ENCODE peak calls at places on chromosomes 11 and 22, in five cellular contexts. R is heart right ventricle, G is IMR-90, N is A549, W is cardiac muscle cell. E is an unnamed sample.

GRCh38 chr11:39810358-39810757 is 1649.1 kb downstream of the LRRC4C start:
- DNase-seq in G (no peak), R (no peak), W (no peak), N (no peak), E (no peak)

GRCh38 chr11:83194284-83195175 is 1.0 kb downstream of the ANKRD42 start:
- DNase-seq in R (peak; percentile 61), W (peak; percentile 87), N (peak; percentile 39), G (peak; percentile 77), E (peak; percentile 62)

GRCh38 chr22:24566899-24567511 is 11.2 kb downstream of the SNRPD3 start:
- DNase-seq in N (no peak), W (peak; percentile 18), G (no peak), R (no peak), E (no peak)

GRCh38 chr11:123407124-123407995 is 22.7 kb upstream of the GRAMD1B start:
- DNase-seq in G (peak; percentile 78), N (peak; percentile 82), W (peak; percentile 83), R (no peak), E (peak; percentile 69)

GRCh38 chr11:1573847-1574255 is 1.8 kb upstream of the DUSP8 start:
- DNase-seq in W (no peak), R (no peak), G (no peak), N (peak; percentile 71), E (no peak)

GRCh38 chr22:41648431-41648830 is 27.3 kb downstream of the XRCC6 start:
- DNase-seq in R (no peak), G (no peak), N (no peak), W (no peak), E (no peak)

GRCh38 chr22:12601870-12602779 is 2925.9 kb upstream of the OR11H1 start:
- DNase-seq in N (no peak), G (no peak), R (peak; percentile 17), W (no peak), E (no peak)

GRCh38 chr22:17846326-17846992 is 72.2 kb upstream of the BID start:
- DNase-seq in G (no peak), W (no peak), N (no peak), R (no peak), E (no peak)

GRCh38 chr11:7688238-7688826 is 15.0 kb upstream of the CYB5R2 start:
- DNase-seq in R (no peak), G (peak; percentile 31), N (peak; percentile 44), W (peak; percentile 54), E (no peak)

GRCh38 chr11:101775033-101775432 is 139.8 kb upstream of the CEP126 start:
- DNase-seq in W (no peak), R (no peak), N (peak; percentile 42), G (peak; percentile 92), E (no peak)

GRCh38 chr22:36344106-36344827 is 43.5 kb downstream of the MYH9 start:
- DNase-seq in W (no peak), N (no peak), G (no peak), R (no peak), E (no peak)

GRCh38 chr11:88175004-88175706 is at the start of gene RAB38:
- DNase-seq in R (peak; percentile 20), N (peak; percentile 4), G (peak; percentile 21), W (peak; percentile 35), E (peak; percentile 11)

GRCh38 chr22:49393526-49393925 is 434.1 kb downstream of the BRD1 start:
- DNase-seq in R (no peak), W (no peak), G (no peak), N (no peak), E (no peak)

GRCh38 chr22:23282089-23282501 is 101.8 kb downstream of the BCR start:
- DNase-seq in N (peak; percentile 54), G (peak; percentile 69), W (peak; percentile 65), R (peak; percentile 54), E (peak; percentile 16)

GRCh38 chr11:114251797-114252327 is 44.3 kb upstream of the NNMT start:
- DNase-seq in W (no peak), R (no peak), G (no peak), N (no peak), E (no peak)

GRCh38 chr22:30949934-30950660 is 18.5 kb downstream of the MORC2 start:
- DNase-seq in R (no peak), W (no peak), N (no peak), G (no peak), E (no peak)

GRCh38 chr11:109554951-109555350 is 133.0 kb downstream of the C11orf87 start:
- DNase-seq in R (no peak), N (no peak), G (no peak), W (no peak), E (no peak)

GRCh38 chr11:95419915-95420314 is 188.9 kb upstream of the SESN3 start:
- DNase-seq in N (no peak), W (peak; percentile 73), G (peak; percentile 67), R (no peak), E (peak; percentile 77)

GRCh38 chr11:69521461-69521860 is 40.0 kb downstream of the LINC01488 start:
- DNase-seq in R (no peak), W (no peak), G (no peak), N (no peak), E (no peak)

GRCh38 chr22:44172370-44173108 is 8.2 kb upstream of the PARVG start:
- DNase-seq in G (no peak), R (peak; percentile 42), W (no peak), N (no peak), E (peak; percentile 6)

GRCh38 chr11:62370743-62371440 is 33.6 kb downstream of the ASRGL1 start:
- DNase-seq in N (no peak), W (peak; percentile 6), R (peak; percentile 37), G (no peak), E (no peak)

GRCh38 chr11:131037873-131038272 is 121.6 kb upstream of the SNX19 start:
- DNase-seq in G (no peak), N (no peak), R (no peak), W (peak; percentile 5), E (no peak)
- TF ChIP-seq CTCF in G (peak; percentile 13), N (no peak), R (no peak), W (no peak), E (peak; percentile 35)

GRCh38 chr11:111937859-111938258 is 716 bp downstream of the DIXDC1 start:
- DNase-seq in R (no peak), G (no peak), W (no peak), N (no peak), E (no peak)

GRCh38 chr11:111937461-111937769 is 272 bp downstream of the DIXDC1 start:
- DNase-seq in R (no peak), N (no peak), G (no peak), W (no peak), E (no peak)

GRCh38 chr11:111941963-111942362 is 4.8 kb downstream of the DIXDC1 start:
- DNase-seq in G (no peak), W (no peak), N (no peak), R (no peak), E (no peak)

GRCh38 chr11:111938687-111939160 is 1.6 kb downstream of the DIXDC1 start:
- DNase-seq in R (no peak), G (peak; percentile 63), W (peak; percentile 31), N (no peak), E (peak; percentile 49)

DNA sequence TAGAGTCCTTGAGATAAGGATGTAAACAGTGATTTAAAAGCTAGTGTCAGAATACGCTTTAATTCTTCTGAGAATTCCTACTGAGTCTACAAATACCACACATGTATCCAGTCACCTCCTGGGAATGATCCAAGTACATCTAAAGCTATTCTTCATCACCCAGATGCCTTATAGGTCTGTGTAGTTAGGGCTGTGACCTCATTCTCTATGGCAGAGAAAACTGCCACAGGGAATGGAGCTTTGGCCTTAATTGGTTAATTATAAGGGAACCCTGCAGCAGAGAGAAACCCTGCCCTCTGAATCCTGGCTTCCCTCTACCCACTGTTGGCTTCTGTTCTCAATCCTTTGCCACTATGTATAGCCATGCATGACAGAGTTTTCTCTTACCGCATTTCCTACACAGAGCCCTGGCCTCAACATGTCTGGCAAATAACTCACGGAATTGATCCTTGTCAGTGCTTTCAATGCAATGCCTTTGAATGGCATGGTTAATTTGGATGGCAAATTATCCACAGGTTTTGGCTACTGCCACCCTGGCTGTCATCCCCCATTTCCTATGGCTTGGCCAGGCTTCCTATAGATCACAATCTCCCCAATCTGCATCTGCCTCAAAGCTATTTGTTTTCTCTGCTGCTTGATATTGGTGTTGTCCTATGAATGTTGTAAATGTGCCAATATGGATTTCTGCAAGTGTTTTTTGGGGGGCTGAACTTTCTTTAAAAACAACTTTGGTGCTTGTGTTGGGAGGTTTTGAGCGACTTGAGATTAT is 2.9 kb downstream of the DIXDC1 start:
- DNase-seq in R (no peak), G (peak; percentile 94), W (peak; percentile 69), N (no peak), E (peak; percentile 69)
- H3K27ac ChIP-seq in R (peak overlapping the region; percentile 82), G (peak overlapping the region; percentile 44), W (no peak overlapping the region), N (peak overlapping the region; percentile 62), E (peak overlapping the region; percentile 52)

GRCh38 chr11:63901660-63902059 is 15.3 kb downstream of the RCOR2 start:
- DNase-seq in R (no peak), W (peak; percentile 35), N (peak; percentile 62), G (peak; percentile 30), E (no peak)
- TF ChIP-seq CTCF in R (no peak), W (peak; percentile 49), N (peak; percentile 22), G (peak; percentile 31), E (peak; percentile 71)

GRCh38 chr11:77002776-77003175 is 31.4 kb upstream of the B3GNT6 start:
- DNase-seq in G (no peak), N (no peak), R (no peak), W (no peak), E (no peak)

GRCh38 chr11:76999597-76999996 is 34.6 kb upstream of the B3GNT6 start:
- DNase-seq in G (no peak), N (no peak), R (no peak), W (no peak), E (no peak)

GRCh38 chr11:76997512-76997911 is 36.7 kb upstream of the B3GNT6 start:
- DNase-seq in R (no peak), W (no peak), G (no peak), N (no peak), E (no peak)

GRCh38 chr11:77003954-77004353 is 30.2 kb upstream of the B3GNT6 start:
- DNase-seq in G (peak; percentile 5), N (no peak), W (no peak), R (no peak), E (no peak)

GRCh38 chr11:77001524-77001923 is 32.7 kb upstream of the B3GNT6 start:
- DNase-seq in R (no peak), W (no peak), N (no peak), G (no peak), E (no peak)
- H3K27ac ChIP-seq in R (no peak overlapping the region), W (peak overlapping the region; percentile 60), N (no peak overlapping the region), G (no peak overlapping the region), E (no peak overlapping the region)

DNA sequence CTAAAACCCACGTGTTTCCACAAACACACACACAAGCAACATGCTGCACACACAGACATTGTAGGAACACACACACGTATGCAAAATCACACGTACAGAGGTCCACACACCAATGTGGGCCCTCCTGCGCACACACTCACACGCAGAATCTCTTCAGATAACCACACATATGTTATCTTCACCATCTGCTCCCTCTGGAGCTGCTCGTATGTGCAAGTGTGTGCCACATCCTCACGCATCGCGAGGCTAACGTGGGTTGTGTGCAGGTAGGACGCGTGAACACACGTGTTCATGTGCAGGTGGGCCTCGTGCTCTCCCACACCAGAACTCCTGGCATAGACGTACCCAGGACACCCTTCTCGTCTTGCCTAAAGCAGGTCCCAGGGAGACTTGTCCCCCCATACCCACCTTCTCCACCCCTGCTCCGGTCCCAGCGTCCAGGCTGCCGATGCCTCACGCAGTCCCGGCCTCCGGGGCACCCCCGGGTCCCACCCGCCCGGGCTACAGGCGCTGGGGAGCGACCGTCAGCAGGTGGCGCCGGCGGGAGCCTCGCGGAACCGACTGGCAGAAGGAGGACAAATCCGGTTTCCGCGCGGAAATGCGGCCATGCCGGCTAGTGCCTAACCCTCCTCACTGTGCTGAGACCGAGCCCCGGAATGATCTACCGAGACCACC is 10.3 kb upstream of the IGSF9B start:
- DNase-seq in G (no peak), W (peak; percentile 14), N (peak; percentile 22), R (peak; percentile 77), E (no peak)
- TF ChIP-seq CTCF in G (peak; percentile 23), W (peak; percentile 27), N (no peak), R (peak; percentile 29), E (peak; percentile 15)

E was measured in brain microvascular endothelial cell.